ENCODE peak calls at places on chromosomes 6 and 20, in eight cellular contexts. V is natural killer cell; E is HCT116; T is fibroblast of pulmonary artery; J is heart right ventricle; B is activated CD8-positive, alpha-beta memory T cell treated with anti-CD3 and anti-CD28 coated beads, Interleukin-2, amount 50 U/mL, for 48 hours; X is NCI-H1105 treated with DMSO at 0.1 percent for 48 hours; P is head of caudate nucleus. H is an unnamed sample.

GRCh38 chr6:90095788-90096187 is 200.9 kb downstream of the BACH2 start:
- DNase-seq in X (no peak), V (no peak), P (no peak), E (no peak), B (no peak), J (no peak), T (no peak), H (no peak)

GRCh38 chr6:20800229-20800628 is 266.0 kb downstream of the CDKAL1 start:
- DNase-seq in X (no peak), T (no peak), J (no peak), P (no peak), E (no peak), V (no peak), B (no peak), H (no peak)

GRCh38 chr6:1200706-1201105 is 111.2 kb upstream of the FOXQ1 start:
- DNase-seq in X (no peak), V (no peak), J (no peak), P (no peak), T (no peak), E (peak), B (no peak), H (no peak)

GRCh38 chr6:167831281-167831680 is 4.6 kb downstream of the AFDN start:
- DNase-seq in J (no peak), T (peak), E (no peak), X (no peak), B (no peak), P (no peak), V (no peak), H (no peak)

GRCh38 chr6:28791002-28791383 is 132.8 kb downstream of the TRIM27 start:
- DNase-seq in V (no peak), T (no peak), B (no peak), P (no peak), E (no peak), J (no peak), X (no peak), H (no peak)

GRCh38 chr6:40753048-40753447 is 165.9 kb upstream of the LRFN2 start:
- DNase-seq in T (no peak), B (no peak), P (no peak), E (no peak), J (no peak), X (no peak), V (no peak), H (no peak)

GRCh38 chr6:83071023-83071422 is 3.6 kb downstream of the DOP1A start:
- DNase-seq in B (no peak), P (no peak), V (no peak), J (no peak), T (peak), E (no peak), X (no peak), H (no peak)

GRCh38 chr6:24907959-24908358 is 27.8 kb downstream of the RIPOR2 start:
- DNase-seq in J (no peak), T (no peak), P (no peak), X (no peak), E (no peak), B (no peak), V (no peak), H (no peak)

GRCh38 chr6:19153270-19153980 is 683.7 kb upstream of the ID4 start:
- DNase-seq in B (no peak), V (no peak), P (no peak), E (no peak), X (no peak), T (peak), J (no peak), H (no peak)

GRCh38 chr20:43446361-43446879 is 11.3 kb upstream of the SRSF6 start:
- DNase-seq in B (no peak), V (no peak), X (no peak), P (no peak), J (no peak), E (no peak), T (no peak), H (peak)

GRCh38 chr20:31494131-31494530 is 19.0 kb downstream of the REM1 start:
- DNase-seq in J (no peak), X (no peak), E (peak), P (no peak), T (peak), B (no peak), V (no peak), H (no peak)

GRCh38 chr6:135183532-135184440 is 2.7 kb downstream of the MYB start:
- DNase-seq in P (peak), J (no peak), V (peak), B (peak), X (peak), E (peak), T (peak), H (peak)

GRCh38 chr6:27145731-27146455 is 101.6 kb upstream of the PRSS16 start:
- DNase-seq in B (peak), J (peak), X (peak), E (peak), T (peak), P (peak), V (peak), H (peak)

GRCh38 chr20:51036827-51037229 is 13.9 kb upstream of the KCNG1 start:
- DNase-seq in E (peak), V (no peak), X (no peak), P (no peak), J (no peak), B (no peak), T (no peak), H (no peak)

GRCh38 chr20:41316602-41317535 is 662 bp downstream of the ZHX3 start:
- DNase-seq in J (peak), X (peak), V (peak), B (peak), P (peak), E (no peak), T (peak), H (peak)

GRCh38 chr20:39429716-39430115 is 467.6 kb downstream of the DHX35 start:
- DNase-seq in E (no peak), P (no peak), X (no peak), B (no peak), V (no peak), J (no peak), T (no peak), H (peak)

GRCh38 chr6:110357696-110358535 is at the start of gene METTL24:
- DNase-seq in J (peak), T (no peak), X (no peak), P (no peak), B (peak), V (no peak), E (no peak), H (no peak)

GRCh38 chr6:70566751-70567382 is at the start of gene SDHAF4:
- DNase-seq in T (peak), P (peak), X (peak), J (peak), B (peak), V (peak), E (peak), H (peak)

GRCh38 chr6:110102411-110102810 is 77.1 kb downstream of the WASF1 start:
- DNase-seq in V (no peak), J (no peak), P (no peak), T (no peak), X (no peak), E (no peak), B (no peak), H (no peak)

GRCh38 chr6:139540276-139540675 is 165.8 kb upstream of the CITED2 start:
- DNase-seq in T (peak), X (no peak), P (no peak), E (no peak), J (no peak), V (no peak), B (peak), H (no peak)

GRCh38 chr6:44630125-44631028 is 242.9 kb downstream of the CDC5L start:
- DNase-seq in J (no peak), X (peak), B (peak), P (peak), T (peak), V (no peak), E (peak), H (peak)

GRCh38 chr6:26553739-26554668 is 15.8 kb downstream of the HMGN4 start:
- DNase-seq in B (peak), T (peak), P (peak), J (peak), E (peak), V (peak), X (peak), H (peak)

GRCh38 chr20:23362392-23363256 is 642 bp downstream of the GZF1 start:
- DNase-seq in T (peak), V (peak), B (no peak), E (no peak), J (no peak), P (peak), X (no peak), H (peak)

GRCh38 chr20:25025091-25025861 is 32.7 kb downstream of the ACSS1 start:
- DNase-seq in X (no peak), P (peak), B (no peak), V (no peak), E (no peak), J (no peak), T (no peak), H (no peak)

GRCh38 chr6:19446570-19446969 is 390.6 kb upstream of the ID4 start:
- DNase-seq in X (no peak), P (no peak), J (no peak), B (no peak), E (no peak), T (no peak), V (no peak), H (no peak)

GRCh38 chr20:13873814-13874213 is 89.0 kb downstream of the NDUFAF5 start:
- DNase-seq in B (no peak), P (no peak), J (no peak), X (no peak), V (no peak), T (no peak), E (no peak), H (no peak)

GRCh38 chr20:51154708-51155690 is 132.1 kb upstream of the KCNG1 start:
- DNase-seq in V (no peak), B (no peak), J (no peak), E (no peak), T (no peak), X (no peak), P (no peak), H (no peak)

GRCh38 chr20:62887147-62887859 is 25.7 kb upstream of the TCFL5 start:
- DNase-seq in B (no peak), E (no peak), X (peak), V (peak), J (peak), T (peak), P (no peak), H (peak)

GRCh38 chr6:29722773-29723665 is at the start of gene HLA-F:
- DNase-seq in V (peak), T (peak), J (peak), B (peak), E (peak), X (peak), P (peak), H (peak)

GRCh38 chr6:42260972-42261371 is 43.3 kb upstream of the MRPS10 start:
- DNase-seq in X (no peak), T (peak), V (no peak), P (no peak), B (peak), J (peak), E (no peak), H (no peak)

GRCh38 chr6:108002365-108003221 is 44.6 kb upstream of the SEC63 start:
- DNase-seq in T (no peak), B (no peak), V (no peak), P (peak), X (peak), J (no peak), E (no peak), H (peak)

GRCh38 chr6:157066781-157067491 is 256.4 kb downstream of the TMEM242 start:
- DNase-seq in E (no peak), B (no peak), P (no peak), X (no peak), V (no peak), T (peak), J (no peak), H (no peak)

GRCh38 chr20:33490934-33491656 is 1.2 kb downstream of the CBFA2T2 start:
- DNase-seq in E (no peak), P (no peak), T (no peak), V (no peak), X (peak), J (no peak), B (no peak), H (no peak)

GRCh38 chr20:4109587-4109986 is 94.2 kb upstream of the RNF24 start:
- DNase-seq in T (no peak), V (no peak), X (no peak), E (no peak), J (no peak), P (no peak), B (peak), H (no peak)

GRCh38 chr6:159163901-159164370 is 5.3 kb upstream of the FNDC1 start:
- DNase-seq in E (no peak), T (peak), X (no peak), V (no peak), B (no peak), J (no peak), P (no peak), H (no peak)

GRCh38 chr6:16723833-16724232 is 37.4 kb downstream of the ATXN1 start:
- DNase-seq in B (no peak), E (peak), T (peak), P (no peak), V (no peak), X (no peak), J (no peak), H (peak)

GRCh38 chr20:31968299-31969126 is 562 bp downstream of the XKR7 start:
- DNase-seq in V (peak), J (peak), B (peak), T (peak), E (no peak), X (peak), P (peak), H (peak)

GRCh38 chr20:25738198-25738597 is 41.5 kb upstream of the ZNF337 start:
- DNase-seq in X (no peak), J (no peak), E (no peak), T (peak), P (no peak), V (no peak), B (no peak), H (no peak)

GRCh38 chr6:166633732-166634535 is 6.9 kb upstream of the RPS6KA2 start:
- DNase-seq in B (peak), V (no peak), E (no peak), P (no peak), T (no peak), J (no peak), X (no peak), H (peak)

H was measured in adrenal gland.